ENCODE peak calls at places on chromosomes 7 and 10, in six cellular contexts. One of them, this sample, is unnamed.
A peak's percentile ranks its signal among the peaks of the same experiment; 100 is the strongest.

GRCh38 chr10:60817135-60817805 is 39.0 kb downstream of the CDK1 start:
- DNase-seq in GM23248: peak; percentile 64
- DNase-seq in CD4-positive, alpha-beta memory T cell: no peak
- DNase-seq in A549: no peak
- DNase-seq in aorta: peak; percentile 54
- DNase-seq in SJSA1: peak; percentile 69
- DNase-seq in this sample: no peak

GRCh38 chr10:79360499-79361342 is 13.5 kb downstream of the PPIF start:
- DNase-seq in GM23248: no peak
- DNase-seq in aorta: peak; percentile 11
- DNase-seq in SJSA1: peak; percentile 20
- DNase-seq in A549: no peak
- DNase-seq in CD4-positive, alpha-beta memory T cell: no peak
- DNase-seq in this sample: no peak

GRCh38 chr10:15176269-15176668 is 7.8 kb upstream of the NMT2 start:
- DNase-seq in A549: no peak
- DNase-seq in CD4-positive, alpha-beta memory T cell: no peak
- DNase-seq in aorta: no peak
- DNase-seq in GM23248: no peak
- DNase-seq in SJSA1: no peak
- DNase-seq in this sample: no peak

GRCh38 chr10:60281331-60281730 is 108.3 kb downstream of the ANK3 start:
- DNase-seq in SJSA1: no peak
- DNase-seq in A549: no peak
- DNase-seq in aorta: no peak
- DNase-seq in GM23248: no peak
- DNase-seq in CD4-positive, alpha-beta memory T cell: no peak
- DNase-seq in this sample: no peak

GRCh38 chr7:50268990-50269389 is 35.5 kb upstream of the IKZF1 start:
- DNase-seq in SJSA1: no peak
- DNase-seq in CD4-positive, alpha-beta memory T cell: no peak
- DNase-seq in A549: no peak
- DNase-seq in aorta: no peak
- DNase-seq in GM23248: no peak
- DNase-seq in this sample: no peak

GRCh38 chr10:78199019-78199418 is 165.4 kb downstream of the RPS24 start:
- DNase-seq in SJSA1: no peak
- DNase-seq in A549: no peak
- DNase-seq in CD4-positive, alpha-beta memory T cell: no peak
- DNase-seq in GM23248: no peak
- DNase-seq in aorta: no peak
- DNase-seq in this sample: no peak

GRCh38 chr7:106485031-106485551 is 175.9 kb downstream of the CCDC71L start:
- DNase-seq in aorta: no peak
- DNase-seq in CD4-positive, alpha-beta memory T cell: no peak
- DNase-seq in GM23248: peak; percentile 88
- DNase-seq in SJSA1: peak; percentile 55
- DNase-seq in A549: no peak
- DNase-seq in this sample: no peak

GRCh38 chr10:117663750-117664149 is 121.2 kb downstream of the EMX2 start:
- DNase-seq in SJSA1: peak; percentile 39
- DNase-seq in aorta: no peak
- DNase-seq in CD4-positive, alpha-beta memory T cell: no peak
- DNase-seq in GM23248: peak; percentile 97
- DNase-seq in A549: peak; percentile 23
- DNase-seq in this sample: no peak

GRCh38 chr10:104260775-104261115 is 6.1 kb downstream of the GSTO1 start:
- DNase-seq in GM23248: peak; percentile 87
- DNase-seq in A549: no peak
- DNase-seq in CD4-positive, alpha-beta memory T cell: no peak
- DNase-seq in aorta: no peak
- DNase-seq in SJSA1: peak; percentile 48
- DNase-seq in this sample: no peak

GRCh38 chr7:79820387-79820786 is 314.2 kb upstream of the GNAI1 start:
- DNase-seq in A549: no peak
- DNase-seq in GM23248: peak; percentile 68
- DNase-seq in aorta: no peak
- DNase-seq in SJSA1: no peak
- DNase-seq in CD4-positive, alpha-beta memory T cell: no peak
- DNase-seq in this sample: no peak

GRCh38 chr7:50474382-50475155 is 24.4 kb upstream of the FIGNL1 start:
- DNase-seq in aorta: no peak
- DNase-seq in A549: no peak
- DNase-seq in GM23248: no peak
- DNase-seq in CD4-positive, alpha-beta memory T cell: no peak
- DNase-seq in SJSA1: no peak
- DNase-seq in this sample: no peak

GRCh38 chr7:155676052-155676451 is 31.6 kb downstream of the RBM33 start:
- DNase-seq in aorta: no peak
- DNase-seq in A549: no peak
- DNase-seq in GM23248: no peak
- DNase-seq in CD4-positive, alpha-beta memory T cell: no peak
- DNase-seq in SJSA1: no peak
- DNase-seq in this sample: no peak

GRCh38 chr7:51077951-51078350 is 238.7 kb downstream of the COBL start:
- DNase-seq in GM23248: peak; percentile 50
- DNase-seq in CD4-positive, alpha-beta memory T cell: no peak
- DNase-seq in aorta: no peak
- DNase-seq in A549: no peak
- DNase-seq in SJSA1: no peak
- DNase-seq in this sample: no peak

GRCh38 chr10:78964952-78965633 is 103.7 kb upstream of the ZMIZ1 start:
- DNase-seq in aorta: peak; percentile 63
- DNase-seq in CD4-positive, alpha-beta memory T cell: no peak
- DNase-seq in SJSA1: peak; percentile 58
- DNase-seq in A549: peak; percentile 63
- DNase-seq in GM23248: peak; percentile 26
- DNase-seq in this sample: no peak

GRCh38 chr10:110353244-110354119 is 48.8 kb upstream of the SMNDC1 start:
- DNase-seq in A549: peak; percentile 44
- DNase-seq in GM23248: peak; percentile 99
- DNase-seq in CD4-positive, alpha-beta memory T cell: peak; percentile 51
- DNase-seq in aorta: no peak
- DNase-seq in SJSA1: peak; percentile 80
- DNase-seq in this sample: peak; percentile 45

GRCh38 chr7:139669106-139670061 is 108.4 kb downstream of the HIPK2 start:
- DNase-seq in CD4-positive, alpha-beta memory T cell: no peak
- DNase-seq in aorta: no peak
- DNase-seq in SJSA1: no peak
- DNase-seq in GM23248: no peak
- DNase-seq in A549: no peak
- DNase-seq in this sample: no peak

GRCh38 chr7:139673762-139674161 is 104.0 kb downstream of the HIPK2 start:
- DNase-seq in A549: no peak
- DNase-seq in SJSA1: no peak
- DNase-seq in aorta: no peak
- DNase-seq in GM23248: no peak
- DNase-seq in CD4-positive, alpha-beta memory T cell: no peak
- DNase-seq in this sample: no peak

GRCh38 chr7:139673230-139673629 is 104.6 kb downstream of the HIPK2 start:
- DNase-seq in GM23248: no peak
- DNase-seq in CD4-positive, alpha-beta memory T cell: no peak
- DNase-seq in SJSA1: no peak
- DNase-seq in aorta: no peak
- DNase-seq in A549: no peak
- DNase-seq in this sample: no peak

GRCh38 chr7:139674752-139675126 is 103.1 kb downstream of the HIPK2 start:
- DNase-seq in SJSA1: no peak
- DNase-seq in CD4-positive, alpha-beta memory T cell: no peak
- DNase-seq in A549: no peak
- DNase-seq in aorta: no peak
- DNase-seq in GM23248: no peak
- DNase-seq in this sample: no peak

GRCh38 chr7:139671967-139672366 is 105.8 kb downstream of the HIPK2 start:
- DNase-seq in CD4-positive, alpha-beta memory T cell: no peak
- DNase-seq in SJSA1: no peak
- DNase-seq in A549: no peak
- DNase-seq in aorta: no peak
- DNase-seq in GM23248: no peak
- DNase-seq in this sample: no peak
- H3K27ac ChIP-seq in CD4-positive, alpha-beta memory T cell: no peak overlapping the region
- H3K27ac ChIP-seq in SJSA1: no peak overlapping the region
- H3K27ac ChIP-seq in A549: peak overlapping the region; percentile 61
- H3K27ac ChIP-seq in aorta: no peak overlapping the region
- H3K27ac ChIP-seq in GM23248: no peak overlapping the region
- H3K27ac ChIP-seq in this sample: no peak overlapping the region

GRCh38 chr7:1794888-1795542 is 124.9 kb downstream of the ELFN1 start:
- DNase-seq in A549: no peak
- DNase-seq in SJSA1: no peak
- DNase-seq in aorta: no peak
- DNase-seq in CD4-positive, alpha-beta memory T cell: no peak
- DNase-seq in GM23248: no peak
- DNase-seq in this sample: no peak
- H3K9me3 ChIP-seq in A549: peaks cover 29% of the 10 kb centered on the region
- H3K9me3 ChIP-seq in SJSA1: peaks cover 6% of the 10 kb centered on the region
- H3K9me3 ChIP-seq in aorta: peaks cover 11% of the 10 kb centered on the region
- H3K9me3 ChIP-seq in CD4-positive, alpha-beta memory T cell: no peaks in the 10 kb centered on the region
- H3K9me3 ChIP-seq in GM23248: no peaks in the 10 kb centered on the region
- H3K9me3 ChIP-seq in this sample: peaks cover 3% of the 10 kb centered on the region

DNA sequence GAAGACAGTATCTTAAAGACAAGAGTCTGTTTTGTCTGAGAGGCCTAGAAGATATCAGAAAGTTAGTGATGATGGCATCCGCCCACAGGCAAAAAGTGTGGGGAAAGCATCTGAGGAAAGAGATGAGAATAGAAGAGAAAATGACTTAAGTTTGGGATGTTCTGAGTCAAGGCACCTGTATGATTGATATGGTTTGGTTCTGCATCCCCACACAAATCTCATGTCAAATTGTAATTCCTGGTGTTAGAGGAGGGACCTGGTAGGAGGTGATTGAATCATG is 568.2 kb upstream of the MGMT start:
- DNase-seq in A549: no peak
- DNase-seq in CD4-positive, alpha-beta memory T cell: no peak
- DNase-seq in SJSA1: no peak
- DNase-seq in GM23248: no peak
- DNase-seq in aorta: no peak
- DNase-seq in this sample: no peak
- H3K4me3 ChIP-seq in A549: no peak overlapping the region
- H3K4me3 ChIP-seq in CD4-positive, alpha-beta memory T cell: no peak overlapping the region
- H3K4me3 ChIP-seq in SJSA1: no peak overlapping the region
- H3K4me3 ChIP-seq in GM23248: no peak overlapping the region
- H3K4me3 ChIP-seq in aorta: no peak overlapping the region
- H3K4me3 ChIP-seq in this sample: no peak overlapping the region

DNA sequence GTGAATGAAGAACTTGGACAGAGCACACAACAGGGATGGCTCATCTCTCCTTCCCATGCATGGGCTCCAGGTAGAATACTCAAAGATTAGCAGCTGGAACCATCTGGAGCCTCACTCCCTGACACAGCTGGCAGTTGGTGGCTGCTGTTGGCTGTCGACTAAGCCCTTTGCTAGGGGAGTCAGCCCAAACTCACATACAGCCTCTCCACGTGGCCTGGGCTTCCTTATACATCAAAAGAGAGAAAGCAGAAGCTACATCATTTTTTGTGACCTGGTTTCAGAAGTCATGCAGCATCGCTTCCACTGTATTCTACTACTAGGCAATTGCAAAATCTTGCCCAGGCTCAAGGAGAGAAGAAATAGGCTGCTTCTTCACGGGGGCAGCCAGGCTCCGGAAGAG is 24.4 kb downstream of the ASNS start:
- DNase-seq in GM23248: no peak
- DNase-seq in CD4-positive, alpha-beta memory T cell: no peak
- DNase-seq in aorta: no peak
- DNase-seq in SJSA1: no peak
- DNase-seq in A549: no peak
- DNase-seq in this sample: no peak
- H3K27ac ChIP-seq in GM23248: no peak overlapping the region
- H3K27ac ChIP-seq in CD4-positive, alpha-beta memory T cell: no peak overlapping the region
- H3K27ac ChIP-seq in aorta: no peak overlapping the region
- H3K27ac ChIP-seq in SJSA1: no peak overlapping the region
- H3K27ac ChIP-seq in A549: no peak overlapping the region
- H3K27ac ChIP-seq in this sample: no peak overlapping the region

GRCh38 chr7:158127241-158127640 is 460.4 kb downstream of the PTPRN2 start:
- DNase-seq in CD4-positive, alpha-beta memory T cell: no peak
- DNase-seq in A549: no peak
- DNase-seq in SJSA1: no peak
- DNase-seq in GM23248: no peak
- DNase-seq in aorta: no peak
- DNase-seq in this sample: no peak
- H3K9me3 ChIP-seq in CD4-positive, alpha-beta memory T cell: no peaks in the 10 kb centered on the region
- H3K9me3 ChIP-seq in A549: peaks cover 7% of the 10 kb centered on the region
- H3K9me3 ChIP-seq in SJSA1: peaks cover 28% of the 10 kb centered on the region
- H3K9me3 ChIP-seq in GM23248: no peaks in the 10 kb centered on the region
- H3K9me3 ChIP-seq in aorta: no peaks in the 10 kb centered on the region
- H3K9me3 ChIP-seq in this sample: no peaks in the 10 kb centered on the region

GRCh38 chr7:7156663-7157062 is 25.7 kb upstream of the C1GALT1 start:
- DNase-seq in CD4-positive, alpha-beta memory T cell: no peak
- DNase-seq in A549: no peak
- DNase-seq in SJSA1: no peak
- DNase-seq in aorta: no peak
- DNase-seq in GM23248: peak; percentile 2
- DNase-seq in this sample: no peak
- H3K4me3 ChIP-seq in CD4-positive, alpha-beta memory T cell: no peak overlapping the region
- H3K4me3 ChIP-seq in A549: no peak overlapping the region
- H3K4me3 ChIP-seq in SJSA1: no peak overlapping the region
- H3K4me3 ChIP-seq in aorta: no peak overlapping the region
- H3K4me3 ChIP-seq in GM23248: peak overlapping the region; percentile 75
- H3K4me3 ChIP-seq in this sample: peak overlapping the region; percentile 52

GRCh38 chr10:661891-662605 is 27.4 kb downstream of the DIP2C start:
- DNase-seq in aorta: no peak
- DNase-seq in A549: no peak
- DNase-seq in CD4-positive, alpha-beta memory T cell: no peak
- DNase-seq in GM23248: no peak
- DNase-seq in SJSA1: no peak
- DNase-seq in this sample: no peak

GRCh38 chr10:662686-663465 is 26.6 kb downstream of the DIP2C start:
- DNase-seq in aorta: no peak
- DNase-seq in A549: no peak
- DNase-seq in GM23248: no peak
- DNase-seq in SJSA1: no peak
- DNase-seq in CD4-positive, alpha-beta memory T cell: no peak
- DNase-seq in this sample: no peak

GRCh38 chr10:663844-664243 is 25.6 kb downstream of the DIP2C start:
- DNase-seq in aorta: no peak
- DNase-seq in SJSA1: no peak
- DNase-seq in A549: no peak
- DNase-seq in GM23248: no peak
- DNase-seq in CD4-positive, alpha-beta memory T cell: no peak
- DNase-seq in this sample: no peak

GRCh38 chr10:664248-664647 is 25.2 kb downstream of the DIP2C start:
- DNase-seq in aorta: no peak
- DNase-seq in A549: no peak
- DNase-seq in GM23248: no peak
- DNase-seq in CD4-positive, alpha-beta memory T cell: no peak
- DNase-seq in SJSA1: no peak
- DNase-seq in this sample: no peak

GRCh38 chr10:663466-663751 is 26.1 kb downstream of the DIP2C start:
- DNase-seq in GM23248: no peak
- DNase-seq in aorta: no peak
- DNase-seq in CD4-positive, alpha-beta memory T cell: no peak
- DNase-seq in SJSA1: no peak
- DNase-seq in A549: no peak
- DNase-seq in this sample: no peak
- H3K27ac ChIP-seq in GM23248: no peak overlapping the region
- H3K27ac ChIP-seq in aorta: no peak overlapping the region
- H3K27ac ChIP-seq in CD4-positive, alpha-beta memory T cell: no peak overlapping the region
- H3K27ac ChIP-seq in SJSA1: no peak overlapping the region
- H3K27ac ChIP-seq in A549: no peak overlapping the region
- H3K27ac ChIP-seq in this sample: no peak overlapping the region

This sample was measured in CD8-positive, alpha-beta memory T cell.